ENCODE peak calls at places on chromosome 20, in eight cellular contexts. L is T-helper 2 cell; J is suprapubic skin; K is NCI-H1436; A is NCI-H2081; F is stimulated activated CD4-positive, alpha-beta T cell treated with anti-CD3 and anti-CD28 coated beads, TNF-alpha, amount 100 ng/mL, for 4 hours; M is tibial artery; I is stimulated activated CD8-positive, alpha-beta memory T cell treated with anti-CD3 and anti-CD28 coated beads, Interleukin-15, amount 100 ng/mL, for 4 hours. D is an unnamed sample.

GRCh38 chr20:59405819-59406218 is 105.4 kb downstream of the EDN3 start:
- DNase-seq in M (no peak), K (no peak), J (no peak), L (no peak), A (no peak), F (no peak), I (no peak), D (peak; percentile 26)

GRCh38 chr20:36270744-36271638 is 34.7 kb downstream of the AAR2 start:
- DNase-seq in F (no peak), A (no peak), K (no peak), I (no peak), M (no peak), J (no peak), L (no peak), D (peak; percentile 50)

GRCh38 chr20:31896049-31896448 is 25.6 kb downstream of the TTLL9 start:
- DNase-seq in I (no peak), F (no peak), L (no peak), J (peak; percentile 24), M (no peak), K (no peak), A (no peak), D (no peak)

GRCh38 chr20:4724459-4725262 is 3.0 kb downstream of the PRND start:
- DNase-seq in J (peak; percentile 67), A (no peak), M (no peak), L (no peak), I (no peak), F (no peak), K (no peak), D (no peak)

GRCh38 chr20:63966172-63966943 is 3.4 kb downstream of the ZNF512B start:
- DNase-seq in J (no peak), K (no peak), A (no peak), I (no peak), L (no peak), M (no peak), F (no peak), D (peak; percentile 60)

GRCh38 chr20:57505991-57506390 is 18.9 kb downstream of the CTCFL start:
- DNase-seq in F (no peak), A (no peak), M (no peak), J (no peak), I (no peak), L (no peak), K (no peak), D (no peak)

GRCh38 chr20:37382539-37383120 is 36.7 kb downstream of the SRC start:
- DNase-seq in A (no peak), K (no peak), M (peak; percentile 15), L (peak; percentile 2), F (no peak), I (no peak), J (no peak), D (peak; percentile 62)

GRCh38 chr20:24785141-24785924 is 163.7 kb upstream of the CST7 start:
- DNase-seq in K (no peak), I (no peak), M (no peak), J (no peak), L (no peak), A (no peak), F (no peak), D (no peak)

GRCh38 chr20:3221398-3222226 is 12.3 kb downstream of the ITPA start:
- DNase-seq in I (no peak), L (no peak), F (no peak), K (no peak), A (no peak), J (no peak), M (no peak), D (no peak)

GRCh38 chr20:17787816-17788215 is 88.0 kb downstream of the BANF2 start:
- DNase-seq in F (no peak), K (no peak), L (no peak), M (no peak), J (no peak), I (no peak), A (no peak), D (no peak)

GRCh38 chr20:37994512-37994911 is 38.7 kb downstream of the TTI1 start:
- DNase-seq in M (no peak), F (no peak), L (no peak), I (no peak), K (no peak), J (no peak), A (no peak), D (no peak)

GRCh38 chr20:46311039-46311650 is 2.8 kb upstream of the CDH22 start:
- DNase-seq in F (no peak), J (no peak), K (no peak), I (no peak), A (no peak), M (no peak), L (no peak), D (no peak)

GRCh38 chr20:37326666-37327065 is 19.3 kb upstream of the SRC start:
- DNase-seq in F (no peak), L (no peak), A (no peak), M (no peak), J (no peak), K (no peak), I (no peak), D (no peak)

GRCh38 chr20:11170565-11170964 is 496.8 kb upstream of the JAG1 start:
- DNase-seq in I (no peak), J (no peak), L (no peak), K (no peak), A (no peak), M (no peak), F (no peak), D (no peak)

GRCh38 chr20:16719421-16719820 is 10.4 kb upstream of the SNRPB2 start:
- DNase-seq in K (no peak), J (no peak), M (no peak), F (no peak), L (no peak), A (no peak), I (no peak), D (no peak)

GRCh38 chr20:53752971-53753879 is 159.6 kb upstream of the ZNF217 start:
- DNase-seq in M (no peak), F (no peak), K (no peak), L (no peak), I (no peak), A (no peak), J (peak; percentile 15), D (no peak)

GRCh38 chr20:51497542-51498467 is 44.7 kb downstream of the NFATC2 start:
- DNase-seq in M (peak; percentile 47), L (no peak), K (no peak), F (peak; percentile 21), J (peak; percentile 74), A (no peak), I (no peak), D (no peak)

GRCh38 chr20:38044685-38045084 is 11.1 kb downstream of the RPRD1B start:
- DNase-seq in A (no peak), F (no peak), J (no peak), K (no peak), M (no peak), L (no peak), I (no peak), D (no peak)

GRCh38 chr20:59777321-59777705 is 156.1 kb downstream of the SYCP2 start:
- DNase-seq in I (no peak), A (no peak), L (no peak), M (no peak), F (no peak), K (no peak), J (no peak), D (peak; percentile 46)

GRCh38 chr20:57688864-57689263 is 21.0 kb downstream of the PMEPA1 start:
- DNase-seq in L (no peak), F (no peak), M (peak; percentile 76), K (no peak), I (no peak), A (no peak), J (no peak), D (no peak)

GRCh38 chr20:54605319-54605718 is 129.9 kb downstream of the DOK5 start:
- DNase-seq in A (no peak), I (no peak), M (no peak), K (no peak), J (no peak), F (no peak), L (no peak), D (no peak)

GRCh38 chr20:34543457-34544056 is 15.0 kb upstream of the MAP1LC3A start:
- DNase-seq in J (no peak), I (no peak), A (no peak), K (no peak), M (no peak), F (no peak), L (no peak), D (no peak)

GRCh38 chr20:42705550-42705949 is 484.2 kb downstream of the PTPRT start:
- DNase-seq in F (no peak), I (no peak), M (no peak), L (no peak), A (no peak), K (no peak), J (no peak), D (no peak)

GRCh38 chr20:33012327-33013189 is 5.1 kb downstream of the BPIFB2 start:
- DNase-seq in I (no peak), M (no peak), K (no peak), L (no peak), F (no peak), J (no peak), A (no peak), D (no peak)

GRCh38 chr20:11143481-11143880 is 469.7 kb upstream of the JAG1 start:
- DNase-seq in A (no peak), L (no peak), J (no peak), K (no peak), F (no peak), I (no peak), M (no peak), D (no peak)

GRCh38 chr20:3275966-3276365 is 37.0 kb upstream of the SLC4A11 start:
- DNase-seq in M (no peak), F (no peak), L (no peak), A (no peak), K (no peak), I (no peak), J (no peak), D (no peak)

GRCh38 chr20:53805895-53806384 is 212.3 kb upstream of the ZNF217 start:
- DNase-seq in M (no peak), L (no peak), F (no peak), A (no peak), I (no peak), K (no peak), J (no peak), D (no peak)

GRCh38 chr20:62457098-62457497 is 18.7 kb downstream of the GATA5 start:
- DNase-seq in K (peak; percentile 6), A (no peak), I (no peak), J (no peak), M (no peak), F (no peak), L (no peak), D (no peak)

GRCh38 chr20:1326031-1326930 is 2.7 kb downstream of the SDCBP2 start:
- DNase-seq in M (peak; percentile 41), L (no peak), K (no peak), F (no peak), A (no peak), J (peak; percentile 74), I (no peak), D (peak; percentile 73)

GRCh38 chr20:8153281-8153908 is 21.3 kb downstream of the PLCB1 start:
- DNase-seq in K (no peak), L (no peak), A (no peak), I (no peak), J (no peak), M (no peak), F (no peak), D (no peak)

GRCh38 chr20:48722002-48722731 is 105.6 kb downstream of the PREX1 start:
- DNase-seq in F (no peak), K (no peak), A (no peak), J (no peak), L (no peak), M (peak; percentile 82), I (no peak), D (no peak)

GRCh38 chr20:47720636-47721427 is 64.4 kb downstream of the SULF2 start:
- DNase-seq in J (no peak), I (no peak), K (no peak), A (no peak), M (no peak), F (no peak), L (no peak), D (no peak)

GRCh38 chr20:53839423-53840176 is 230.8 kb downstream of the BCAS1 start:
- DNase-seq in L (no peak), A (no peak), I (peak; percentile 40), J (no peak), F (peak; percentile 19), M (no peak), K (no peak), D (no peak)

GRCh38 chr20:22962567-22963439 is 72.3 kb upstream of the SSTR4 start:
- DNase-seq in A (no peak), L (no peak), K (no peak), M (no peak), F (no peak), J (no peak), I (no peak), D (no peak)

D was measured in sigmoid colon.